ENCODE peak calls at places on chromosomes 1 and 21, in five cellular contexts. One of them, this sample, is unnamed.
A peak's percentile ranks its signal among the peaks of the same experiment; 100 is the strongest.

GRCh38 chr1:213303286-213303685 is 252.2 kb downstream of the RPS6KC1 start:
- DNase-seq in ecto neural progenitor cell: no peak
- DNase-seq in adipocyte: peak; percentile 18
- DNase-seq in skeletal muscle cell: peak; percentile 32
- DNase-seq in stimulated activated CD4-positive, alpha-beta T cell treated with anti-CD3 and anti-CD28 coated beads, Interleukin-15, amount 100 ng/mL, for 24 hours: no peak
- DNase-seq in this sample: no peak

GRCh38 chr1:87143413-87144135 is 185.1 kb upstream of the LMO4 start:
- DNase-seq in stimulated activated CD4-positive, alpha-beta T cell treated with anti-CD3 and anti-CD28 coated beads, Interleukin-15, amount 100 ng/mL, for 24 hours: no peak
- DNase-seq in ecto neural progenitor cell: no peak
- DNase-seq in skeletal muscle cell: no peak
- DNase-seq in adipocyte: no peak
- DNase-seq in this sample: no peak

GRCh38 chr1:3495776-3496745 is 41.6 kb downstream of the ARHGEF16 start:
- DNase-seq in ecto neural progenitor cell: no peak
- DNase-seq in stimulated activated CD4-positive, alpha-beta T cell treated with anti-CD3 and anti-CD28 coated beads, Interleukin-15, amount 100 ng/mL, for 24 hours: no peak
- DNase-seq in adipocyte: peak; percentile 33
- DNase-seq in skeletal muscle cell: no peak
- DNase-seq in this sample: peak; percentile 71

GRCh38 chr1:62530516-62531154 is 66.7 kb upstream of the ANGPTL3 start:
- DNase-seq in stimulated activated CD4-positive, alpha-beta T cell treated with anti-CD3 and anti-CD28 coated beads, Interleukin-15, amount 100 ng/mL, for 24 hours: no peak
- DNase-seq in ecto neural progenitor cell: peak; percentile 70
- DNase-seq in skeletal muscle cell: no peak
- DNase-seq in adipocyte: peak; percentile 80
- DNase-seq in this sample: peak; percentile 42

GRCh38 chr1:153776352-153776751 is 1.1 kb downstream of the SLC27A3 start:
- DNase-seq in ecto neural progenitor cell: no peak
- DNase-seq in adipocyte: no peak
- DNase-seq in stimulated activated CD4-positive, alpha-beta T cell treated with anti-CD3 and anti-CD28 coated beads, Interleukin-15, amount 100 ng/mL, for 24 hours: no peak
- DNase-seq in skeletal muscle cell: no peak
- DNase-seq in this sample: no peak

GRCh38 chr1:201790261-201790660 is 38.7 kb upstream of the IPO9 start:
- DNase-seq in skeletal muscle cell: peak; percentile 65
- DNase-seq in adipocyte: peak; percentile 46
- DNase-seq in stimulated activated CD4-positive, alpha-beta T cell treated with anti-CD3 and anti-CD28 coated beads, Interleukin-15, amount 100 ng/mL, for 24 hours: no peak
- DNase-seq in ecto neural progenitor cell: no peak
- DNase-seq in this sample: peak; percentile 46

GRCh38 chr1:17277511-17278159 is 28.7 kb downstream of the PADI3 start:
- DNase-seq in stimulated activated CD4-positive, alpha-beta T cell treated with anti-CD3 and anti-CD28 coated beads, Interleukin-15, amount 100 ng/mL, for 24 hours: no peak
- DNase-seq in adipocyte: no peak
- DNase-seq in skeletal muscle cell: no peak
- DNase-seq in ecto neural progenitor cell: no peak
- DNase-seq in this sample: no peak

GRCh38 chr1:98049370-98050115 is 128.7 kb upstream of the DPYD start:
- DNase-seq in stimulated activated CD4-positive, alpha-beta T cell treated with anti-CD3 and anti-CD28 coated beads, Interleukin-15, amount 100 ng/mL, for 24 hours: peak; percentile 14
- DNase-seq in adipocyte: peak; percentile 36
- DNase-seq in ecto neural progenitor cell: peak; percentile 55
- DNase-seq in skeletal muscle cell: no peak
- DNase-seq in this sample: peak; percentile 64

GRCh38 chr1:28602536-28603439 is 10.7 kb downstream of the RAB42 start:
- DNase-seq in ecto neural progenitor cell: no peak
- DNase-seq in stimulated activated CD4-positive, alpha-beta T cell treated with anti-CD3 and anti-CD28 coated beads, Interleukin-15, amount 100 ng/mL, for 24 hours: peak; percentile 37
- DNase-seq in skeletal muscle cell: no peak
- DNase-seq in adipocyte: peak; percentile 95
- DNase-seq in this sample: peak; percentile 78

GRCh38 chr21:18417361-18417760 is 13.8 kb upstream of the TMPRSS15 start:
- DNase-seq in skeletal muscle cell: no peak
- DNase-seq in stimulated activated CD4-positive, alpha-beta T cell treated with anti-CD3 and anti-CD28 coated beads, Interleukin-15, amount 100 ng/mL, for 24 hours: no peak
- DNase-seq in ecto neural progenitor cell: no peak
- DNase-seq in adipocyte: no peak
- DNase-seq in this sample: no peak

This sample was measured in RPMI7951.